ENCODE peak calls at places on chromosomes 7 and 10, in six cellular contexts. D, P, R, H, N and F are unnamed samples. For H3K9me2, the result is how much of the 10 kb centered on the place peaks cover.

GRCh38 chr7:104859754-104860426 is 154.1 kb upstream of the KMT2E start:
- DNase-seq in D (no peak), P (no peak), R (no peak), H (no peak), N (no peak), F (no peak)

GRCh38 chr7:93115796-93116195 is 2.0 kb downstream of the SAMD9 start:
- DNase-seq in D (peak), P (peak), R (no peak), H (peak), N (no peak), F (no peak)

GRCh38 chr10:380313-380955 is 245.2 kb downstream of the ZMYND11 start:
- DNase-seq in D (no peak), P (no peak), R (no peak), H (no peak), N (no peak), F (no peak)

GRCh38 chr10:71222541-71223364 is 10.4 kb downstream of the UNC5B start:
- DNase-seq in D (no peak), P (no peak), R (peak), H (no peak), N (no peak), F (no peak)

GRCh38 chr10:19945275-19945674 is 129.0 kb downstream of the PLXDC2 start:
- DNase-seq in D (no peak), P (no peak), R (no peak), H (no peak), N (no peak), F (no peak)

GRCh38 chr10:103273026-103273425 is 3.9 kb upstream of the INA start:
- DNase-seq in D (peak), P (peak), R (no peak), H (peak), N (peak), F (no peak)

GRCh38 chr10:130579913-130580312 is 443.7 kb downstream of the GLRX3 start:
- DNase-seq in D (no peak), P (no peak), R (no peak), H (no peak), N (no peak), F (no peak)

GRCh38 chr10:404341-404740 is 269.1 kb downstream of the ZMYND11 start:
- DNase-seq in D (no peak), P (no peak), R (no peak), H (no peak), N (peak), F (no peak)

GRCh38 chr10:101986277-101986971 is 69.5 kb downstream of the ARMH3 start:
- DNase-seq in D (no peak), P (no peak), R (no peak), H (no peak), N (no peak), F (peak)

GRCh38 chr10:86163522-86164215 is 202.9 kb downstream of the GRID1 start:
- DNase-seq in D (no peak), P (no peak), R (no peak), H (no peak), N (peak), F (no peak)

GRCh38 chr7:100705341-100705752 is 574 bp upstream of the POP7 start:
- DNase-seq in D (peak), P (peak), R (peak), H (peak), N (peak), F (peak)

GRCh38 chr7:141242568-141242967 is 168.7 kb downstream of the TMEM178B start:
- DNase-seq in D (no peak), P (no peak), R (no peak), H (no peak), N (no peak), F (no peak)

GRCh38 chr10:119058005-119058404 is 22.6 kb downstream of the EIF3A start:
- DNase-seq in D (no peak), P (no peak), R (no peak), H (no peak), N (no peak), F (no peak)

GRCh38 chr10:8051109-8051781 is 3.2 kb upstream of the GATA3 start:
- DNase-seq in D (no peak), P (no peak), R (no peak), H (no peak), N (peak), F (no peak)

GRCh38 chr7:94417921-94418320 is 23.2 kb downstream of the COL1A2 start:
- DNase-seq in D (no peak), P (no peak), R (no peak), H (no peak), N (no peak), F (no peak)

GRCh38 chr10:79014796-79015195 is 54.0 kb upstream of the ZMIZ1 start:
- DNase-seq in D (no peak), P (no peak), R (no peak), H (no peak), N (no peak), F (no peak)

GRCh38 chr7:8274589-8274988 is 12.6 kb upstream of the ICA1 start:
- DNase-seq in D (no peak), P (peak), R (no peak), H (no peak), N (no peak), F (no peak)

GRCh38 chr7:91250706-91251105 is 13.5 kb upstream of the FZD1 start:
- DNase-seq in D (no peak), P (no peak), R (no peak), H (no peak), N (no peak), F (no peak)

GRCh38 chr10:61076572-61077114 is 132.7 kb upstream of the RHOBTB1 start:
- DNase-seq in D (no peak), P (no peak), R (no peak), H (no peak), N (no peak), F (no peak)

GRCh38 chr7:131898418-131898817 is 342.0 kb upstream of the PODXL start:
- DNase-seq in D (no peak), P (no peak), R (no peak), H (peak), N (no peak), F (no peak)
- H3K9me2 ChIP-seq in D (under half), P (under half), R (under half), H (under half), N (under half), F (under half)

GRCh38 chr7:131897790-131898165 is 341.4 kb upstream of the PODXL start:
- DNase-seq in D (no peak), P (no peak), R (no peak), H (no peak), N (no peak), F (no peak)

GRCh38 chr7:131896189-131896855 is 339.9 kb upstream of the PODXL start:
- DNase-seq in D (no peak), P (no peak), R (no peak), H (no peak), N (no peak), F (no peak)

GRCh38 chr7:131895541-131896173 is 339.2 kb upstream of the PODXL start:
- DNase-seq in D (peak), P (no peak), R (no peak), H (peak), N (peak), F (no peak)

GRCh38 chr7:131899271-131900030 is 343.0 kb upstream of the PODXL start:
- DNase-seq in D (no peak), P (no peak), R (no peak), H (no peak), N (no peak), F (no peak)

DNA sequence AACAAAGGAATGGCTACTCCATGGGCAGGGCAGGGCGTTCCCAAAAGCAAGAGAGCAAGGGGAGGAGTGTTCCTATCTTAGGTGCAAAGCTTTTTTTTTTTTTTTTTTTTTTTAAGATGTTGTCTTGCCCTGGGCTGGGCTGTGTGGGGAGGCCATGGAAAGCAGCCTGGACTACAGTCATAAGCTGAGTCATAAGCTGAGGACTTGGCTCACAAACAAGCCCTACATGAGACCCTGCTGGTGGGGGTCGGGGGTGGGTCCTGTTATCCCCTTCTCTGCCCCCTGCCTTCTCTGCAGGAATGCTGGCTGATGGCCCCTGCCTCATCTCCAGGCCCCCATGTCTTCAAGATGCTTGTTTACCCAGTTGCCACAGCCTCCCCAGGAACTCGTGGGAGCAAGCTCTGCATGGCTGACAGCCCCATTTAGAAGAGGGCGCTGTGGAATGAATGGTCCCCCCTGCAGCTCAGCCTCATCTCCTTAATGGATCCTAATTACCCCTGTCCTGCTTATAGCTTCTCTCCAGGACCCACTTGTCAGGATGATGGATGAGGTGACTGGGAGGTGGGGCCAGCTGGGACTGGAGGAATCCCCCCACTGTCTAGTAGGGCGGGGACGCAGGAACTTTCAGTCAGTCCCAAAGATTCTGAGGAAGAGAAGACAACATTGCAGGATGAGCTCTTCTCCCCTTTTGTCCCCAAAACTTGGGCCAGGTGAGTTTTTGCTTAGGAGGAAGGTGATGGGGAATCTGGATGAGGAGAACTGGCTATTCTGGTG is 340.8 kb upstream of the PODXL start:
- DNase-seq in D (peak), P (no peak), R (no peak), H (peak), N (no peak), F (no peak)
- H3K9me2 ChIP-seq in D (under half), P (under half), R (under half), H (under half), N (under half), F (under half)

GRCh38 chr7:75820688-75821087 is 7.1 kb upstream of the CCL24 start:
- DNase-seq in D (no peak), P (no peak), R (no peak), H (no peak), N (no peak), F (no peak)
- H3K9me2 ChIP-seq in D (under half), P (under half), R (under half), H (under half), N (under half), F (under half)

GRCh38 chr7:54712777-54713176 is 46.2 kb downstream of the SEC61G start:
- DNase-seq in D (no peak), P (no peak), R (no peak), H (no peak), N (no peak), F (no peak)
- H3K9me2 ChIP-seq in D (under half), P (under half), R (under half), H (under half), N (under half), F (under half)

GRCh38 chr7:39417642-39418041 is 148.6 kb upstream of the YAE1 start:
- DNase-seq in D (no peak), P (no peak), R (no peak), H (no peak), N (no peak), F (no peak)
- H3K9me2 ChIP-seq in D (under half), P (under half), R (under half), H (under half), N (under half), F (under half)

DNA sequence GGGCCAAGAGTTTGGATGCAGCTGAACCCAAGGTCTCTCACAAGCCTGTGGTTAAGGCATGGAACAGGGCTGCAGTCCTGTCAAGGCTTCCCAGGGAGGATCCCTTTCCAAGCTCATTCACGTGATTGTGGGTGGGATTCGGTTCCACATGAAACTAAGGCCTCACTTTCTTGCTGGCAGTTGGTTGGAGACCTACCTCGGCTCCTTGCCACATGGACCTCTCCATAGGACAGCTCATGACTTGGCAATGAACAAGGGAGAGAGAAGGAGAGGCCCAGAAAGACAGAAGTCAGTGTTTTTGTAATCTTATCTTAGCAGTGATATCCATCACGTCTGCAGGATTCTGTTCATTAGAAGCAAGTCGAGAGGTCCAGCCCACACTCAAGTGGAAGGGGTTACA is 583.8 kb downstream of the LRMDA start:
- DNase-seq in D (no peak), P (no peak), R (no peak), H (no peak), N (no peak), F (no peak)
- H3K9me2 ChIP-seq in D (under half), P (under half), R (under half), H (under half), N (under half), F (under half)

DNA sequence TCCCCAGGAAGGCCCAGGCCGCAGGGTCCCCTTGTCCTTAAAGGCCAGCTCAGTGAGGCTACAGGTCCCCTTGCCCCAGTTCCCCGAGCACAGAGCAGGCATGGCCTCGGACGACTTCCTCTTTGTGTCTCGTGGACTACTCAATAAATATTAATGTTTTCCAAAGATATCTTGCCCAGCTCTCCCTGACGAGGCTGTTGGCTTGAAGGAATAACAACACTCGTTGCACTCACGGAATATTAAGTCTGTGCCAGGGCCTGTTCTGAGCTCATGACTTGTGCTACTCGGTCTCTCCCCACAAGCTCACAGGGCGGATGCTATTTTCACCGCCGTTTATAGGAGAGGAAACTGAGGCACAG is 68.2 kb downstream of the CUX1 start:
- DNase-seq in D (no peak), P (no peak), R (no peak), H (no peak), N (no peak), F (no peak)
- H3K9me2 ChIP-seq in D (under half), P (under half), R (under half), H (under half), N (under half), F (under half)